ENCODE peak calls at places on chromosomes 2 and 18, in seven cellular contexts. Y, R, G, V, L, O and E are unnamed samples.

GRCh38 chr18:58125183-58125582 is 81.2 kb downstream of the NEDD4L start:
- DNase-seq in Y (no peak), R (no peak), V (peak; percentile 28), G (no peak), L (no peak), O (no peak), E (peak; percentile 58)

GRCh38 chr2:88198308-88198707 is 28.2 kb downstream of the THNSL2 start:
- DNase-seq in V (no peak), G (no peak), R (no peak), L (no peak), Y (no peak), O (no peak), E (no peak)

GRCh38 chr2:95267458-95268207 is 6.6 kb upstream of the PROM2 start:
- DNase-seq in Y (peak; percentile 12), O (no peak), V (no peak), G (no peak), L (peak; percentile 12), R (peak; percentile 12), E (no peak)

GRCh38 chr2:154794328-154794870 is 95.9 kb downstream of the KCNJ3 start:
- DNase-seq in V (no peak), Y (no peak), R (no peak), L (no peak), G (no peak), O (no peak), E (no peak)

GRCh38 chr2:239770240-239770639 is 254.9 kb downstream of the NDUFA10 start:
- DNase-seq in G (no peak), R (no peak), Y (no peak), L (no peak), V (no peak), O (no peak), E (no peak)

GRCh38 chr2:160752475-160753330 is 259.1 kb upstream of the RBMS1 start:
- DNase-seq in G (no peak), V (no peak), Y (no peak), L (no peak), R (peak; percentile 64), O (peak; percentile 31), E (peak; percentile 76)

GRCh38 chr2:96808176-96808837 is 7.8 kb upstream of the CNNM3 start:
- DNase-seq in V (no peak), R (no peak), G (no peak), Y (no peak), O (no peak), L (no peak), E (no peak)

GRCh38 chr2:144162652-144163051 is 357.3 kb downstream of the ZEB2 start:
- DNase-seq in O (peak; percentile 9), V (no peak), R (no peak), G (no peak), L (peak; percentile 53), Y (no peak), E (peak; percentile 73)

GRCh38 chr2:206260427-206261012 is 13.9 kb upstream of the ZDBF2 start:
- DNase-seq in Y (no peak), G (no peak), L (no peak), R (peak; percentile 10), O (no peak), V (peak; percentile 40), E (no peak)

GRCh38 chr2:60104514-60105501 is 448.6 kb downstream of the BCL11A start:
- DNase-seq in R (no peak), O (no peak), V (no peak), G (no peak), Y (no peak), L (no peak), E (no peak)

GRCh38 chr2:126372406-126372805 is 283.6 kb upstream of the GYPC start:
- DNase-seq in R (no peak), G (no peak), V (no peak), Y (no peak), L (no peak), O (no peak), E (no peak)

GRCh38 chr18:51164327-51165290 is 32.9 kb downstream of the MEX3C start:
- DNase-seq in V (no peak), G (no peak), O (no peak), Y (no peak), L (no peak), R (no peak), E (peak; percentile 65)

GRCh38 chr2:130823886-130824491 is 12.7 kb upstream of the ARHGEF4 start:
- DNase-seq in L (no peak), O (no peak), V (no peak), R (no peak), Y (no peak), G (no peak), E (no peak)

DNA sequence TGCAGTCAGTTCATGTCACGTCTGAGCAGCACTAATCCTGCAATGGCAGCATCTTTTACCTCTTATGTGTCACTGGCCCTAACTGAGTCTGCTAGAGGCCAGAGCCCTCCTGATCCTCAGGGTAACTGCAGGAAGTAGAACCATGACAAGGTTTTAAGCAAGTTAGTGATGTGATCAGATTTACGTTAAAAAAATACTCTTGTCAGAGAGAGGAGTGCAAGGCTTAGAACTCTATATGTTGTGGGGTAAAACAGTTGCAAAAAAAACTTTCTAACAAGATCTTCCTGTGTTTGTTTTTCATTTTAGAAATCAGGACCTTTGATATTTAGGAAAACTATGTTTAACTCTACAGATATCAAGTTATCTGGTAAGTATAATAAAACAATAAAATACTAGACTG is 4.6 kb downstream of the TMEM87B start:
- DNase-seq in V (no peak), Y (no peak), R (no peak), O (no peak), G (no peak), L (no peak), E (no peak)
- H2AK5ac ChIP-seq in V (no peak overlapping the region), Y (no peak overlapping the region), R (no peak overlapping the region), O (no peak overlapping the region), G (no peak overlapping the region), L (no peak overlapping the region), E (no peak overlapping the region)

GRCh38 chr2:200702646-200703118 is 109.0 kb upstream of the BZW1 start:
- DNase-seq in G (no peak), V (no peak), R (no peak), O (no peak), L (no peak), Y (no peak), E (no peak)

GRCh38 chr2:200698217-200698616 is 112.4 kb downstream of the AOX1 start:
- DNase-seq in V (no peak), Y (no peak), R (no peak), L (no peak), O (no peak), G (no peak), E (peak; percentile 21)

GRCh38 chr2:200702044-200702443 is 109.7 kb upstream of the BZW1 start:
- DNase-seq in V (no peak), Y (no peak), O (no peak), G (no peak), R (no peak), L (no peak), E (no peak)

GRCh38 chr2:200700856-200701255 is 110.9 kb upstream of the BZW1 start:
- DNase-seq in V (no peak), G (no peak), R (no peak), L (no peak), Y (no peak), O (no peak), E (no peak)

GRCh38 chr2:200699310-200699709 is 112.4 kb upstream of the BZW1 start:
- DNase-seq in O (no peak), G (no peak), V (no peak), Y (no peak), L (no peak), R (no peak), E (no peak)
- H3K18ac ChIP-seq in O (no peak overlapping the region), G (no peak overlapping the region), V (no peak overlapping the region), Y (no peak overlapping the region), L (no peak overlapping the region), R (no peak overlapping the region), E (no peak overlapping the region)

DNA sequence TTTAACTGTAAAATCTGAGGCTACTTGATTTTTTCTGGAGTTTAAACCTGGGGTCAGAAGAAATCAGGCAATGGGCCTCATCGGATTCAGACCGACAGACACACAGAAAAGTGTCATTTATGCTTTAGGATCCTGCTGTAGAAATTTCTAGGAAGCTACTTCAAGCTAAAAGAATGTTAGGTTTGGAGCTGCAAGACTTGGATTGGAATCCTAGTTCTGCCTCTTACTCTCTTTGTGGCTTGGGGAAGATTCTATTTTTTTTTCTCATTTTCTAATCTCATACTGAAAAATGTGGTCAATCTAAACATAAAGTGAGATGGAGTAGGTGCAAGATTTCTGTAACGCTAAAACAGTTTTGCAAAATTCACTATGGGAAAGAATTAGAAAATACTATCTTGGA is 48.8 kb upstream of the KCNE4 start:
- DNase-seq in V (no peak), G (no peak), Y (no peak), L (no peak), O (no peak), R (peak; percentile 69), E (no peak)
- H2AK5ac ChIP-seq in V (no peak overlapping the region), G (no peak overlapping the region), Y (no peak overlapping the region), L (no peak overlapping the region), O (no peak overlapping the region), R (no peak overlapping the region), E (no peak overlapping the region)

DNA sequence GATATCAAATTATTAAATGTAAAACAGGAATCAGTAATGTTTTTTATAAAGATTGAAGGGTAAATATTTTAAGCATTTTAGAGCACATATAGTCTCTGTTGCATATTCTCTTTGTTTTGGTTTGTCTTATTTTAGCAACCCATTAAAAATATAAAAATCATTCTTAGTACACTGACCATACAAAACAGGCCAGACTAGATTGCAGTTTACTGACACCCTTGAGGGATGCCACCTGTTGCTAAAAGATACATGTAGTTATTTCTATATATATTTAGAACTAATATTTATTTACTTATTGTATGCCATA is 44.7 kb upstream of the SULT1C3 start:
- DNase-seq in G (no peak), Y (no peak), R (no peak), O (no peak), L (no peak), V (no peak), E (no peak)
- H3K18ac ChIP-seq in G (no peak overlapping the region), Y (no peak overlapping the region), R (no peak overlapping the region), O (no peak overlapping the region), L (no peak overlapping the region), V (no peak overlapping the region), E (no peak overlapping the region)

GRCh38 chr2:85421706-85422457 is 3.4 kb downstream of the SH2D6 start:
- DNase-seq in V (no peak), L (no peak), O (no peak), G (no peak), Y (no peak), R (no peak), E (no peak)
- H2AK5ac ChIP-seq in V (peak overlapping the region; percentile 61), L (no peak overlapping the region), O (no peak overlapping the region), G (no peak overlapping the region), Y (no peak overlapping the region), R (peak overlapping the region; percentile 95), E (no peak overlapping the region)

GRCh38 chr2:166343467-166343866 is 32.3 kb downstream of the SCN9A start:
- DNase-seq in L (peak; percentile 45), G (no peak), V (no peak), Y (no peak), R (no peak), O (no peak), E (peak; percentile 44)
- H3K18ac ChIP-seq in L (no peak overlapping the region), G (no peak overlapping the region), V (no peak overlapping the region), Y (no peak overlapping the region), R (no peak overlapping the region), O (no peak overlapping the region), E (no peak overlapping the region)

GRCh38 chr2:12453731-12454130 is 263.0 kb upstream of the TRIB2 start:
- DNase-seq in O (no peak), R (no peak), G (no peak), V (no peak), Y (no peak), L (no peak), E (no peak)
- H2AK5ac ChIP-seq in O (no peak overlapping the region), R (peak overlapping the region; percentile 61), G (no peak overlapping the region), V (no peak overlapping the region), Y (no peak overlapping the region), L (no peak overlapping the region), E (no peak overlapping the region)